ENCODE peak calls at places on chromosomes 11 and 22, in ten cellular contexts. One of them, this sample, is unnamed. For H3K4me1 and H3K27me3, the result is how much of the 10 kb centered on the place peaks cover.

GRCh38 chr11:12066056-12066798 is 44.2 kb upstream of the MICAL2 start:
- DNase-seq in ovary: no peak
- DNase-seq in psoas muscle: no peak
- DNase-seq in body of pancreas: no peak
- DNase-seq in mammary epithelial cell: peak
- DNase-seq in neuronal stem cell: no peak
- DNase-seq in naive thymus-derived CD4-positive, alpha-beta T cell: no peak
- DNase-seq in H1: peak
- DNase-seq in prostate gland: peak
- DNase-seq in fibroblast of lung: peak
- DNase-seq in this sample: no peak

GRCh38 chr11:46305295-46305694 is 27.8 kb downstream of the CREB3L1 start:
- DNase-seq in neuronal stem cell: no peak
- DNase-seq in mammary epithelial cell: no peak
- DNase-seq in naive thymus-derived CD4-positive, alpha-beta T cell: peak
- DNase-seq in psoas muscle: no peak
- DNase-seq in body of pancreas: no peak
- DNase-seq in H1: no peak
- DNase-seq in fibroblast of lung: peak
- DNase-seq in prostate gland: no peak
- DNase-seq in ovary: no peak
- DNase-seq in this sample: no peak

GRCh38 chr11:4072668-4073285 is 21.8 kb upstream of the RRM1 start:
- DNase-seq in ovary: peak
- DNase-seq in mammary epithelial cell: peak
- DNase-seq in naive thymus-derived CD4-positive, alpha-beta T cell: peak
- DNase-seq in H1: no peak
- DNase-seq in psoas muscle: no peak
- DNase-seq in prostate gland: peak
- DNase-seq in body of pancreas: peak
- DNase-seq in neuronal stem cell: peak
- DNase-seq in fibroblast of lung: peak
- DNase-seq in this sample: peak

GRCh38 chr11:73818838-73819237 is 31.2 kb downstream of the MRPL48 start:
- DNase-seq in psoas muscle: no peak
- DNase-seq in naive thymus-derived CD4-positive, alpha-beta T cell: no peak
- DNase-seq in prostate gland: no peak
- DNase-seq in mammary epithelial cell: no peak
- DNase-seq in body of pancreas: no peak
- DNase-seq in neuronal stem cell: no peak
- DNase-seq in H1: no peak
- DNase-seq in ovary: no peak
- DNase-seq in fibroblast of lung: peak
- DNase-seq in this sample: no peak

GRCh38 chr11:102464037-102464436 is 11.5 kb upstream of the TMEM123 start:
- DNase-seq in mammary epithelial cell: no peak
- DNase-seq in prostate gland: no peak
- DNase-seq in neuronal stem cell: no peak
- DNase-seq in psoas muscle: no peak
- DNase-seq in ovary: no peak
- DNase-seq in H1: no peak
- DNase-seq in naive thymus-derived CD4-positive, alpha-beta T cell: no peak
- DNase-seq in fibroblast of lung: no peak
- DNase-seq in body of pancreas: no peak
- DNase-seq in this sample: no peak

GRCh38 chr22:20948989-20949388 is 18.1 kb upstream of the AIFM3 start:
- DNase-seq in psoas muscle: no peak
- DNase-seq in prostate gland: no peak
- DNase-seq in ovary: no peak
- DNase-seq in naive thymus-derived CD4-positive, alpha-beta T cell: no peak
- DNase-seq in H1: no peak
- DNase-seq in body of pancreas: no peak
- DNase-seq in mammary epithelial cell: no peak
- DNase-seq in neuronal stem cell: no peak
- DNase-seq in fibroblast of lung: no peak
- DNase-seq in this sample: no peak

GRCh38 chr11:125055107-125055715 is 7.9 kb upstream of the SLC37A2 start:
- DNase-seq in psoas muscle: no peak
- DNase-seq in body of pancreas: no peak
- DNase-seq in H1: no peak
- DNase-seq in prostate gland: peak
- DNase-seq in mammary epithelial cell: peak
- DNase-seq in fibroblast of lung: no peak
- DNase-seq in neuronal stem cell: no peak
- DNase-seq in naive thymus-derived CD4-positive, alpha-beta T cell: no peak
- DNase-seq in ovary: no peak
- DNase-seq in this sample: no peak

GRCh38 chr22:49996532-49997220 is 15.9 kb downstream of the IL17REL start:
- DNase-seq in psoas muscle: no peak
- DNase-seq in ovary: no peak
- DNase-seq in neuronal stem cell: no peak
- DNase-seq in prostate gland: no peak
- DNase-seq in mammary epithelial cell: no peak
- DNase-seq in naive thymus-derived CD4-positive, alpha-beta T cell: no peak
- DNase-seq in body of pancreas: peak
- DNase-seq in fibroblast of lung: no peak
- DNase-seq in H1: no peak
- DNase-seq in this sample: no peak

GRCh38 chr11:119516060-119516459 is 93.1 kb upstream of the THY1 start:
- DNase-seq in prostate gland: no peak
- DNase-seq in naive thymus-derived CD4-positive, alpha-beta T cell: no peak
- DNase-seq in psoas muscle: no peak
- DNase-seq in mammary epithelial cell: no peak
- DNase-seq in fibroblast of lung: no peak
- DNase-seq in H1: no peak
- DNase-seq in ovary: no peak
- DNase-seq in neuronal stem cell: no peak
- DNase-seq in body of pancreas: no peak
- DNase-seq in this sample: no peak

GRCh38 chr11:62398011-62398994 is 20.5 kb upstream of the SCGB1A1 start:
- DNase-seq in fibroblast of lung: peak
- DNase-seq in psoas muscle: peak
- DNase-seq in body of pancreas: no peak
- DNase-seq in ovary: peak
- DNase-seq in H1: no peak
- DNase-seq in prostate gland: no peak
- DNase-seq in naive thymus-derived CD4-positive, alpha-beta T cell: no peak
- DNase-seq in neuronal stem cell: no peak
- DNase-seq in mammary epithelial cell: no peak
- DNase-seq in this sample: no peak

GRCh38 chr11:62400760-62401159 is 18.1 kb upstream of the SCGB1A1 start:
- DNase-seq in naive thymus-derived CD4-positive, alpha-beta T cell: no peak
- DNase-seq in fibroblast of lung: peak
- DNase-seq in body of pancreas: peak
- DNase-seq in prostate gland: peak
- DNase-seq in ovary: peak
- DNase-seq in H1: no peak
- DNase-seq in neuronal stem cell: no peak
- DNase-seq in psoas muscle: peak
- DNase-seq in mammary epithelial cell: no peak
- DNase-seq in this sample: no peak

GRCh38 chr11:62399868-62400245 is 19.0 kb upstream of the SCGB1A1 start:
- DNase-seq in naive thymus-derived CD4-positive, alpha-beta T cell: no peak
- DNase-seq in neuronal stem cell: no peak
- DNase-seq in fibroblast of lung: no peak
- DNase-seq in ovary: no peak
- DNase-seq in H1: no peak
- DNase-seq in body of pancreas: no peak
- DNase-seq in mammary epithelial cell: no peak
- DNase-seq in psoas muscle: no peak
- DNase-seq in prostate gland: no peak
- DNase-seq in this sample: no peak

GRCh38 chr11:62400281-62400680 is 18.6 kb upstream of the SCGB1A1 start:
- DNase-seq in prostate gland: no peak
- DNase-seq in neuronal stem cell: no peak
- DNase-seq in H1: no peak
- DNase-seq in mammary epithelial cell: no peak
- DNase-seq in fibroblast of lung: no peak
- DNase-seq in psoas muscle: no peak
- DNase-seq in naive thymus-derived CD4-positive, alpha-beta T cell: no peak
- DNase-seq in ovary: no peak
- DNase-seq in body of pancreas: no peak
- DNase-seq in this sample: no peak

GRCh38 chr11:62399172-62399867 is 19.5 kb upstream of the SCGB1A1 start:
- DNase-seq in naive thymus-derived CD4-positive, alpha-beta T cell: peak
- DNase-seq in neuronal stem cell: no peak
- DNase-seq in body of pancreas: no peak
- DNase-seq in H1: no peak
- DNase-seq in fibroblast of lung: peak
- DNase-seq in prostate gland: no peak
- DNase-seq in ovary: peak
- DNase-seq in psoas muscle: no peak
- DNase-seq in mammary epithelial cell: no peak
- DNase-seq in this sample: no peak
- H3K4me1 ChIP-seq in naive thymus-derived CD4-positive, alpha-beta T cell: under half
- H3K4me1 ChIP-seq in neuronal stem cell: under half
- H3K4me1 ChIP-seq in body of pancreas: under half
- H3K4me1 ChIP-seq in H1: under half
- H3K4me1 ChIP-seq in fibroblast of lung: under half
- H3K4me1 ChIP-seq in prostate gland: under half
- H3K4me1 ChIP-seq in ovary: under half
- H3K4me1 ChIP-seq in psoas muscle: under half
- H3K4me1 ChIP-seq in mammary epithelial cell: under half
- H3K4me1 ChIP-seq in this sample: under half

DNA sequence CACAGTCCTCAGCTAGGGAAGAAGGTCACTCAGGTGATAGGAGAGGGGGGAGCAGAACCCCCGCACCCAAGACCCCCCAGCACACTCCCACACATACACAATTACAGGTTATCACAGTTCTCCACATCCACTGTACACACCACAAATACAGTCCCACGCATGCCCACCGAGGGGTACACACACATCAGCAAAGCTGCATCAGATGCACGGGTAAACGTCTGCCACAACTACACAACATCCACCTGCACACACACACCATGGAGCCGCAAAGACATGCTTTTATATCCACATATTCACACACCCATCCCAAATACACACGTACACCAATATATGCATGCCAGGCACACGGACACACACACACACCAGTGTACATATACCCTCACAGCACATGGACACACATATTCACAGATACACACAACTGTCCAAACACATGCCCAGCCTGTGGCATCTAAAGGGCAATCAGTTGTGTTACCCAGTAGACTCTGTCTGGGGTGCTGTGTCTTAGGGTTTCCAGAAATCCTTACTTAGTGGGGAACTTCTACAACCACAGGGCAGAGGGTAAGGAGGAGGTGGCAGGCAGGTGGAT is 5.5 kb upstream of the KCNJ4 start:
- DNase-seq in ovary: no peak
- DNase-seq in neuronal stem cell: no peak
- DNase-seq in body of pancreas: no peak
- DNase-seq in psoas muscle: no peak
- DNase-seq in H1: no peak
- DNase-seq in prostate gland: no peak
- DNase-seq in fibroblast of lung: no peak
- DNase-seq in mammary epithelial cell: no peak
- DNase-seq in naive thymus-derived CD4-positive, alpha-beta T cell: no peak
- DNase-seq in this sample: no peak
- H3K27me3 ChIP-seq in ovary: under half
- H3K27me3 ChIP-seq in neuronal stem cell: under half
- H3K27me3 ChIP-seq in body of pancreas: under half
- H3K27me3 ChIP-seq in psoas muscle: under half
- H3K27me3 ChIP-seq in H1: under half
- H3K27me3 ChIP-seq in prostate gland: under half
- H3K27me3 ChIP-seq in fibroblast of lung: under half
- H3K27me3 ChIP-seq in mammary epithelial cell: under half
- H3K27me3 ChIP-seq in naive thymus-derived CD4-positive, alpha-beta T cell: under half
- H3K27me3 ChIP-seq in this sample: under half

DNA sequence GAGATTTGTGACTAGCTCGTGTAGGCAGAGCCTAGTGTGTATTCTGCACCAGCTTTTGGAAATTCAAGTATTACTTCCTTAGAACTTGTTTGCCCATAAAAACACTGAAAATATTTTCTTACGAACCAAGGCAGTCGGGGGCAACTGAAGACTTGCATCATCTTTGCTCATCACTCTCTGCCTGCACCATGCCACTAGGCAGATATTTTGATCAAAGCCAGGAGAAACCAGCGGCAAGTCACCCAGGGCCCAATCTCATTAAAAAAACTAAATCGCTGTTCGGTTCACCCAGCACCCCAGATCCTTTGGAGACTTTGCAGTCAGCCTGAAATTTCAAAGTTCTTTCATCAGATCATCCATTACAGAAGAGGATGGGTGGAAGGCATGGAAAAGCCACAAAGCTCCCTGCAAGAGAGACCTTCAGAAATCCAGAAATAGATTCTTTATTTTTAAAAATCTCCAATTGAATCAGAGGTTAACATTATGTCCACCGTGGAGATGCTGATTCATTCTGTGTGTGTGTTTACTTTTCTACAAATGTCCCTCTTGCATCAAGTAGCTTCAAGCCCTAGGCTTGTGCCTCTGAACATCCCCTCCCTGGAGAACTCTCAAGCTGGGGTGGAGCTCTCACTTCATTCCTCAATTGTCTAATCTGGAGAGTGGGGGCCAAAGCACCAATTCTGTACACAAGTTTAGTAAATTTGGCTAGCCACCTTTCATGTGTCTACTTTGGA is 78.4 kb downstream of the ETS1 start:
- DNase-seq in ovary: no peak
- DNase-seq in fibroblast of lung: peak
- DNase-seq in psoas muscle: no peak
- DNase-seq in neuronal stem cell: no peak
- DNase-seq in H1: no peak
- DNase-seq in naive thymus-derived CD4-positive, alpha-beta T cell: peak
- DNase-seq in mammary epithelial cell: peak
- DNase-seq in body of pancreas: no peak
- DNase-seq in prostate gland: no peak
- DNase-seq in this sample: no peak
- H3K4me3 ChIP-seq in ovary: no peak
- H3K4me3 ChIP-seq in fibroblast of lung: no peak
- H3K4me3 ChIP-seq in psoas muscle: no peak
- H3K4me3 ChIP-seq in neuronal stem cell: no peak
- H3K4me3 ChIP-seq in H1: no peak
- H3K4me3 ChIP-seq in naive thymus-derived CD4-positive, alpha-beta T cell: peak
- H3K4me3 ChIP-seq in mammary epithelial cell: no peak
- H3K4me3 ChIP-seq in body of pancreas: no peak
- H3K4me3 ChIP-seq in prostate gland: no peak
- H3K4me3 ChIP-seq in this sample: no peak

DNA sequence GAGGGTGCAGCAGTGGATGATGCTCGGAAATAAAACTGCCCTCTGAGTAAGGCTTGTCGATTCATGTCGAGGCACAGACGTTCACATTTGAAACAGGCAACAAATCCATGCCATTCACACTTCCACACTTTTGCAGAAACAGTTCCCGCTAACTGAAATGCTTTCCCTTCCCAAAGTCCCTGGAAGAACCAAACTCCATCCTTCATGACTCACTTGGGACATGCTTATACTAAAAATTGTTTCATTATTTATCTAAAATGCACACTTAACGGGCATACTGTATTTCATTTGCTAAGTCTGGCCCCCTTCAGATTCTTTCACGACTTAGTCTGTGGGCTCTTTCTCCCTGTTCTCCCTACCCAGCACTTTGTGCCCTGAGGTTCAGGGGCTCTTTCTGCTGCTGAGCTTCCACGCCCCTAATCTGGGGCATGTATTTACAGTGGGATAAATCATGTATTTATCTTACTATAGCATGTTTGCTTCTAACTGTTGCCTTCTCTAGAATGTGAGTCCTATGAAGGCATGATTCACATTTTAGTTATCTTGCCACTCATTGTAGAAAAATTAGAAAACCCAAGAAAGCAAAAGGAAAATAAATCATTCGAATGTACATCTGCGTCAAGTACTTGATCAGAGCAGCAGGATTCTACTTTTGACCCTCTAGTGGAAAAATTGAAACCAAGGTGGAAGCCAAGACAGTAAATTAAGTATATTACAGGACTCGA is 12.5 kb downstream of the SCGB1A1 start:
- DNase-seq in naive thymus-derived CD4-positive, alpha-beta T cell: no peak
- DNase-seq in ovary: no peak
- DNase-seq in psoas muscle: no peak
- DNase-seq in fibroblast of lung: peak
- DNase-seq in neuronal stem cell: no peak
- DNase-seq in mammary epithelial cell: no peak
- DNase-seq in prostate gland: no peak
- DNase-seq in H1: no peak
- DNase-seq in body of pancreas: no peak
- DNase-seq in this sample: no peak
- H3K4me1 ChIP-seq in naive thymus-derived CD4-positive, alpha-beta T cell: under half
- H3K4me1 ChIP-seq in ovary: under half
- H3K4me1 ChIP-seq in psoas muscle: under half
- H3K4me1 ChIP-seq in fibroblast of lung: under half
- H3K4me1 ChIP-seq in neuronal stem cell: under half
- H3K4me1 ChIP-seq in mammary epithelial cell: under half
- H3K4me1 ChIP-seq in prostate gland: under half
- H3K4me1 ChIP-seq in H1: under half
- H3K4me1 ChIP-seq in body of pancreas: under half
- H3K4me1 ChIP-seq in this sample: under half